ENCODE peak calls at places on chromosomes 1 and 21, in five cellular contexts. J is fibroblast of the conjunctiva, O is aorta, F is EH, S is ecto neural progenitor cell. A is an unnamed sample.

GRCh38 chr1:232904566-232904965 is 45.8 kb upstream of the NTPCR start:
- DNase-seq in J (no peak), O (no peak), F (peak), S (no peak), A (no peak)

GRCh38 chr1:36199934-36200741 is 24.1 kb upstream of the THRAP3 start:
- DNase-seq in J (no peak), O (no peak), F (peak), S (no peak), A (no peak)

GRCh38 chr1:200442023-200442422 is 32.2 kb upstream of the ZNF281 start:
- DNase-seq in J (no peak), O (no peak), F (no peak), S (no peak), A (no peak)

GRCh38 chr1:180919183-180919700 is 6.5 kb downstream of the KIAA1614 start:
- DNase-seq in J (no peak), O (peak), F (no peak), S (no peak), A (no peak)

GRCh38 chr1:246008256-246008901 is 498.7 kb downstream of the SMYD3 start:
- DNase-seq in J (no peak), O (no peak), F (no peak), S (no peak), A (no peak)

GRCh38 chr1:232369912-232370311 is 260.0 kb downstream of the SIPA1L2 start:
- DNase-seq in J (no peak), O (no peak), F (no peak), S (no peak), A (no peak)

GRCh38 chr1:25255711-25256577 is 8.7 kb upstream of the RSRP1 start:
- DNase-seq in J (no peak), O (no peak), F (no peak), S (no peak), A (no peak)

GRCh38 chr1:40042337-40042736 is 1.8 kb downstream of the CAP1 start:
- DNase-seq in J (no peak), O (no peak), F (peak), S (no peak), A (no peak)

GRCh38 chr21:25563399-25564116 is 43.7 kb downstream of the MRPL39 start:
- DNase-seq in J (no peak), O (no peak), F (no peak), S (no peak), A (no peak)

GRCh38 chr1:157496121-157496526 is 56.2 kb downstream of the FCRL5 start:
- DNase-seq in J (peak), O (no peak), F (peak), S (no peak), A (no peak)

GRCh38 chr1:213326666-213327317 is 275.8 kb downstream of the RPS6KC1 start:
- DNase-seq in J (peak), O (peak), F (peak), S (no peak), A (no peak)

GRCh38 chr1:48109390-48110009 is 112.3 kb upstream of the TRABD2B start:
- DNase-seq in J (peak), O (no peak), F (peak), S (no peak), A (no peak)

GRCh38 chr1:220325306-220325995 is 53.2 kb upstream of the RAB3GAP2 start:
- DNase-seq in J (no peak), O (no peak), F (no peak), S (no peak), A (no peak)

GRCh38 chr21:45468971-45469272 is 64.0 kb downstream of the COL18A1 start:
- DNase-seq in J (no peak), O (no peak), F (no peak), S (no peak), A (no peak)

GRCh38 chr1:27366113-27366410 is 699 bp downstream of the MAP3K6 start:
- DNase-seq in J (peak), O (peak), F (peak), S (peak), A (no peak)

GRCh38 chr1:53575948-53576305 is 116.7 kb downstream of the DMRTB1 start:
- DNase-seq in J (no peak), O (no peak), F (no peak), S (no peak), A (no peak)

GRCh38 chr1:225883616-225884265 is 1.6 kb upstream of the TMEM63A start:
- DNase-seq in J (no peak), O (no peak), F (no peak), S (no peak), A (no peak)

GRCh38 chr1:53546409-53547155 is 87.4 kb downstream of the DMRTB1 start:
- DNase-seq in J (no peak), O (peak), F (no peak), S (no peak), A (no peak)

GRCh38 chr1:92817986-92818764 is 13.7 kb upstream of the RPL5 start:
- DNase-seq in J (peak), O (no peak), F (peak), S (no peak), A (no peak)

GRCh38 chr1:213162862-213163261 is 111.8 kb downstream of the RPS6KC1 start:
- DNase-seq in J (no peak), O (no peak), F (no peak), S (no peak), A (no peak)

GRCh38 chr21:41361053-41361785 is 608 bp upstream of the MX2 start:
- DNase-seq in J (no peak), O (no peak), F (no peak), S (peak), A (no peak)

GRCh38 chr1:46735708-46736324 is 16.9 kb upstream of the EFCAB14 start:
- DNase-seq in J (peak), O (no peak), F (peak), S (no peak), A (no peak)

GRCh38 chr1:153697873-153698647 is 19.6 kb downstream of the NPR1 start:
- DNase-seq in J (no peak), O (peak), F (no peak), S (peak), A (no peak)

GRCh38 chr1:20840731-20841130 is 53.6 kb upstream of the HP1BP3 start:
- DNase-seq in J (no peak), O (no peak), F (peak), S (no peak), A (no peak)

GRCh38 chr1:55781944-55782482 is 566.8 kb upstream of the USP24 start:
- DNase-seq in J (peak), O (peak), F (peak), S (no peak), A (no peak)

GRCh38 chr21:20701235-20701634 is 297.0 kb upstream of the NCAM2 start:
- DNase-seq in J (no peak), O (no peak), F (no peak), S (no peak), A (no peak)

GRCh38 chr1:152513081-152513480 is 1.2 kb upstream of the CRCT1 start:
- DNase-seq in J (no peak), O (no peak), F (no peak), S (no peak), A (no peak)

GRCh38 chr1:64696879-64697278 is 48.0 kb upstream of the RAVER2 start:
- DNase-seq in J (no peak), O (no peak), F (no peak), S (no peak), A (no peak)

GRCh38 chr1:193031431-193031830 is 27.7 kb downstream of the UCHL5 start:
- DNase-seq in J (no peak), O (no peak), F (peak), S (no peak), A (no peak)

A was measured in esophagus squamous epithelium.